ENCODE peak calls at places on chromosomes 6 and 20, in four cellular contexts. One of them, this sample, is unnamed.

GRCh38 chr6:10393544-10394225 is 21.2 kb downstream of the TFAP2A start:
- DNase-seq in H9: no peak
- DNase-seq in IMR-90: no peak
- DNase-seq in H1: no peak
- DNase-seq in this sample: no peak

GRCh38 chr20:50728981-50729874 is 2.2 kb upstream of the PARD6B start:
- DNase-seq in H9: peak; percentile 31
- DNase-seq in IMR-90: no peak
- DNase-seq in H1: peak; percentile 39
- DNase-seq in this sample: no peak

GRCh38 chr6:139030211-139030530 is 1.6 kb downstream of the ABRACL start:
- DNase-seq in H9: no peak
- DNase-seq in IMR-90: no peak
- DNase-seq in H1: no peak
- DNase-seq in this sample: peak; percentile 17

GRCh38 chr20:34525342-34525708 is 9.1 kb downstream of the DYNLRB1 start:
- DNase-seq in H9: no peak
- DNase-seq in IMR-90: no peak
- DNase-seq in H1: peak; percentile 23
- DNase-seq in this sample: no peak

GRCh38 chr6:29628419-29629281 is 4.3 kb downstream of the GABBR1 start:
- DNase-seq in H9: peak; percentile 95
- DNase-seq in IMR-90: peak; percentile 73
- DNase-seq in H1: peak; percentile 90
- DNase-seq in this sample: peak; percentile 97

GRCh38 chr6:73085362-73085975 is 139.8 kb downstream of the KHDC1L start:
- DNase-seq in H9: no peak
- DNase-seq in IMR-90: peak; percentile 16
- DNase-seq in H1: peak; percentile 50
- DNase-seq in this sample: peak; percentile 14

GRCh38 chr6:46014511-46015118 is 1.0 kb downstream of the CLIC5 start:
- DNase-seq in H9: peak; percentile 60
- DNase-seq in IMR-90: no peak
- DNase-seq in H1: peak; percentile 52
- DNase-seq in this sample: peak; percentile 70

GRCh38 chr6:132084811-132085509 is 133.8 kb upstream of the CCN2 start:
- DNase-seq in H9: no peak
- DNase-seq in IMR-90: peak; percentile 99
- DNase-seq in H1: no peak
- DNase-seq in this sample: peak; percentile 81

GRCh38 chr20:460707-461106 is 1.6 kb downstream of the TBC1D20 start:
- DNase-seq in H9: no peak
- DNase-seq in IMR-90: no peak
- DNase-seq in H1: no peak
- DNase-seq in this sample: no peak

GRCh38 chr6:46490425-46491200 is 636 bp downstream of the RCAN2 start:
- DNase-seq in H9: peak; percentile 74
- DNase-seq in IMR-90: no peak
- DNase-seq in H1: peak; percentile 82
- DNase-seq in this sample: peak; percentile 64

GRCh38 chr20:25314497-25315417 is 66.9 kb downstream of the PYGB start:
- DNase-seq in H9: no peak
- DNase-seq in IMR-90: no peak
- DNase-seq in H1: no peak
- DNase-seq in this sample: no peak

GRCh38 chr6:115735610-115736009 is 325.1 kb downstream of the FRK start:
- DNase-seq in H9: no peak
- DNase-seq in IMR-90: no peak
- DNase-seq in H1: no peak
- DNase-seq in this sample: no peak

GRCh38 chr6:32906539-32906938 is 34.3 kb downstream of the HLA-DMB start:
- DNase-seq in H9: no peak
- DNase-seq in IMR-90: peak; percentile 74
- DNase-seq in H1: no peak
- DNase-seq in this sample: no peak

GRCh38 chr6:1821188-1822183 is 211.8 kb downstream of the FOXC1 start:
- DNase-seq in H9: no peak
- DNase-seq in IMR-90: peak; percentile 31
- DNase-seq in H1: no peak
- DNase-seq in this sample: no peak

GRCh38 chr20:41738584-41739193 is 120.5 kb upstream of the CHD6 start:
- DNase-seq in H9: peak; percentile 64
- DNase-seq in IMR-90: peak; percentile 31
- DNase-seq in H1: peak; percentile 74
- DNase-seq in this sample: peak; percentile 68

GRCh38 chr20:4833074-4833473 is 111.4 kb downstream of the PRND start:
- DNase-seq in H9: no peak
- DNase-seq in IMR-90: no peak
- DNase-seq in H1: no peak
- DNase-seq in this sample: no peak

GRCh38 chr6:7697820-7698623 is 27.9 kb upstream of the BMP6 start:
- DNase-seq in H9: no peak
- DNase-seq in IMR-90: peak; percentile 97
- DNase-seq in H1: no peak
- DNase-seq in this sample: peak; percentile 20

GRCh38 chr6:36673882-36674281 is 4.6 kb upstream of the CDKN1A start:
- DNase-seq in H9: no peak
- DNase-seq in IMR-90: no peak
- DNase-seq in H1: no peak
- DNase-seq in this sample: no peak

GRCh38 chr6:82045965-82046756 is 201.4 kb downstream of the IBTK start:
- DNase-seq in H9: no peak
- DNase-seq in IMR-90: peak; percentile 87
- DNase-seq in H1: no peak
- DNase-seq in this sample: peak; percentile 12

GRCh38 chr6:129936329-129937165 is 75.4 kb upstream of the TMEM244 start:
- DNase-seq in H9: peak; percentile 50
- DNase-seq in IMR-90: peak; percentile 60
- DNase-seq in H1: no peak
- DNase-seq in this sample: peak; percentile 87

GRCh38 chr6:62150048-62150663 is 135.9 kb downstream of the KHDRBS2 start:
- DNase-seq in H9: peak; percentile 30
- DNase-seq in IMR-90: peak; percentile 0
- DNase-seq in H1: no peak
- DNase-seq in this sample: peak; percentile 77

GRCh38 chr6:88882536-88882935 is 80.9 kb downstream of the RNGTT start:
- DNase-seq in H9: no peak
- DNase-seq in IMR-90: no peak
- DNase-seq in H1: no peak
- DNase-seq in this sample: no peak

GRCh38 chr20:669573-669972 is 6.0 kb downstream of the SCRT2 start:
- DNase-seq in H9: no peak
- DNase-seq in IMR-90: no peak
- DNase-seq in H1: no peak
- DNase-seq in this sample: no peak

GRCh38 chr6:5838656-5839396 is 167.9 kb downstream of the NRN1 start:
- DNase-seq in H9: peak; percentile 16
- DNase-seq in IMR-90: no peak
- DNase-seq in H1: no peak
- DNase-seq in this sample: no peak

GRCh38 chr6:95923518-95923917 is 92.3 kb upstream of the FUT9 start:
- DNase-seq in H9: peak; percentile 39
- DNase-seq in IMR-90: no peak
- DNase-seq in H1: peak; percentile 53
- DNase-seq in this sample: peak; percentile 44

GRCh38 chr6:21079468-21080048 is 514.0 kb upstream of the SOX4 start:
- DNase-seq in H9: no peak
- DNase-seq in IMR-90: peak; percentile 20
- DNase-seq in H1: no peak
- DNase-seq in this sample: peak; percentile 94
- H3K56ac ChIP-seq in H9: no peak overlapping the region
- H3K56ac ChIP-seq in IMR-90: no peak overlapping the region
- H3K56ac ChIP-seq in H1: no peak overlapping the region
- H3K56ac ChIP-seq in this sample: no peak overlapping the region

GRCh38 chr6:42929088-42929927 is at the start of gene CNPY3:
- DNase-seq in H9: peak; percentile 98
- DNase-seq in IMR-90: peak; percentile 98
- DNase-seq in H1: peak; percentile 91
- DNase-seq in this sample: peak; percentile 100
- H4K8ac ChIP-seq in H9: no peak within 1 kb of the TSS
- H4K8ac ChIP-seq in IMR-90: peak within 1 kb of the TSS; percentile 93
- H4K8ac ChIP-seq in H1: peak within 1 kb of the TSS; percentile 87
- H4K8ac ChIP-seq in this sample: peak within 1 kb of the TSS; percentile 89

GRCh38 chr6:149923327-149923986 is 536 bp upstream of the RAET1G start:
- DNase-seq in H9: no peak
- DNase-seq in IMR-90: no peak
- DNase-seq in H1: no peak
- DNase-seq in this sample: no peak

GRCh38 chr6:149925253-149925973 is 2.5 kb upstream of the RAET1G start:
- DNase-seq in H9: no peak
- DNase-seq in IMR-90: no peak
- DNase-seq in H1: peak; percentile 47
- DNase-seq in this sample: no peak

GRCh38 chr6:149922642-149923326 is at the start of gene RAET1G:
- DNase-seq in H9: peak; percentile 97
- DNase-seq in IMR-90: peak; percentile 96
- DNase-seq in H1: peak; percentile 87
- DNase-seq in this sample: peak; percentile 91

GRCh38 chr6:149924933-149925252 is 2.0 kb upstream of the RAET1G start:
- DNase-seq in H9: no peak
- DNase-seq in IMR-90: no peak
- DNase-seq in H1: no peak
- DNase-seq in this sample: no peak

GRCh38 chr6:149924206-149924932 is 1.4 kb upstream of the RAET1G start:
- DNase-seq in H9: no peak
- DNase-seq in IMR-90: no peak
- DNase-seq in H1: no peak
- DNase-seq in this sample: no peak
- H3K27me3 ChIP-seq in H9: peaks cover 47% of the 10 kb centered on the region
- H3K27me3 ChIP-seq in IMR-90: peaks cover 5% of the 10 kb centered on the region
- H3K27me3 ChIP-seq in H1: peaks cover 56% of the 10 kb centered on the region
- H3K27me3 ChIP-seq in this sample: peaks cover 33% of the 10 kb centered on the region

DNA sequence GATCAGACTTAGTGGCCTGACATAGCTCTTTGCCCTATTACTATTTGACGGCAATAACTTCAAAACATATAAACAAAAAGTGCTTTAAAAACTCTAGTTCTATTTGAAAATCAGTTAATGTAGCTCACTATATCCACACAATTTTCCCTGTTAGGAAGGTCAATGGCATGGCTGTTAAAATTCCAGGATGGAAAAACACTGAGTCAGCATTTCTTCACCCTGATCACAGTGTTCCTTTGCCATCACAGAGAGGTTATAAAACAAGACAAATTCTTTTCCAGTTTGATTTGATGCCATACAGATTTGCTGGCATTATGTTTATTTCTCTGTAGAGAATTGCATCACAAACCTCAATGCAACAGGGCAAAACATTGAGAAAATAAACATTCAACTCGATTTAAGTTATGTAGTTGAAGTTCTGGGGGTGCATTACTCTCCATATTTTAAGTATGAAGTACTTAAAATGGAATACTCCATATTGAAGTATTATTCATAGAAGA is 253.7 kb upstream of the HSF2 start:
- DNase-seq in H9: no peak
- DNase-seq in IMR-90: no peak
- DNase-seq in H1: no peak
- DNase-seq in this sample: no peak
- H3K56ac ChIP-seq in H9: no peak overlapping the region
- H3K56ac ChIP-seq in IMR-90: no peak overlapping the region
- H3K56ac ChIP-seq in H1: no peak overlapping the region
- H3K56ac ChIP-seq in this sample: no peak overlapping the region

DNA sequence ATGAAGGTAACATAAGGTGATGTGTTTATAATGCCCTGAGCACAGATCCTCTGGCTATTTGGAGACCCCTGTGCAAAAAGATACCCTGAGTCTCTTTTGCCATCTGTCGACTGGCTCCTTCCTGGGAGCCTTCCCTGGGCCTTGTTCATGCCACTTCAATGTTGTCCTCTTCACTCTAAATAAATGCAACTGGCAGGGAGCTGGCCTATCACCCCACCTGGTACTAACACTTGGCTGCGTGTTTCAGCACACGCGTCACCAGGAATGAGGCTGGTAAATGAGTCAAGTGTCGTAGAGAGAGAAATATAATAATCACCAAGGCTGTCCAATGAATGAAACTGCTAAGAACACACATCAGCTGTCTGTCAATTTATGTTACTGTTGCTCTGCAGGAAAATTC is 374.7 kb upstream of the JARID2 start:
- DNase-seq in H9: no peak
- DNase-seq in IMR-90: peak; percentile 68
- DNase-seq in H1: no peak
- DNase-seq in this sample: no peak
- H4K8ac ChIP-seq in H9: no peak overlapping the region
- H4K8ac ChIP-seq in IMR-90: no peak overlapping the region
- H4K8ac ChIP-seq in H1: no peak overlapping the region
- H4K8ac ChIP-seq in this sample: no peak overlapping the region

GRCh38 chr20:39812116-39812515 is 850.0 kb downstream of the DHX35 start:
- DNase-seq in H9: no peak
- DNase-seq in IMR-90: no peak
- DNase-seq in H1: no peak
- DNase-seq in this sample: no peak

GRCh38 chr20:39813190-39813829 is 851.2 kb downstream of the DHX35 start:
- DNase-seq in H9: no peak
- DNase-seq in IMR-90: no peak
- DNase-seq in H1: no peak
- DNase-seq in this sample: no peak

DNA sequence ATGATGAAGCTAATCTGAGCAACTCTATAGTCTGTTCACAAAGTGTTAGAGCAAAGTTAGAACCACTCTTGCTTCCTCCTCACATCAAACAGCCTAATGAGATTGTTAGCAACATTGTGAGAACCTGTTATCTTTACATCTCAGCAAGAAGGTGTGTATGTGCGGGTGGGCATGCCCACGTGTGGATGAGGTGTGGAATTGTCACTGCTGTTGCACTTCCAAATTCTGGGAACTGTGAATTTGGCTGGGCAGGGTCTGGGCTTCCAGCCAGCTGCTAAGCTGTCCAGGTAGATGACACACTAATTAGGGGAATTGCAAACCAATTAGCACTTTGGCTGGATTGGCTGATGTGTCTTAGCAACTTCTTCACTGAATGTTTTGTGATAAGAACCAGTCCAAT is 848.1 kb downstream of the DHX35 start:
- DNase-seq in H9: no peak
- DNase-seq in IMR-90: no peak
- DNase-seq in H1: no peak
- DNase-seq in this sample: peak; percentile 53
- H3K27me3 ChIP-seq in H9: no peaks in the 10 kb centered on the region
- H3K27me3 ChIP-seq in IMR-90: no peaks in the 10 kb centered on the region
- H3K27me3 ChIP-seq in H1: no peaks in the 10 kb centered on the region
- H3K27me3 ChIP-seq in this sample: no peaks in the 10 kb centered on the region

This sample was measured in mesendoderm.